ENCODE peak calls at places on chromosomes 7 and 10, in six cellular contexts. L is foreskin fibroblast, O is ascending aorta, N is OCI-LY7, U is progenitor cell of endocrine pancreas, E is pancreas. B is an unnamed sample.

GRCh38 chr10:31927597-31928530 is 767 bp downstream of the ARHGAP12 start:
- DNase-seq in O (peak; percentile 76), L (peak; percentile 38), E (peak; percentile 64), U (peak; percentile 49), N (peak; percentile 73), B (peak; percentile 74)

GRCh38 chr7:36747969-36748574 is 23.8 kb upstream of the AOAH start:
- DNase-seq in L (no peak), U (no peak), E (no peak), O (no peak), N (no peak), B (no peak)

GRCh38 chr7:123096434-123096833 is 100.9 kb upstream of the TAS2R16 start:
- DNase-seq in N (no peak), U (no peak), O (no peak), E (no peak), L (no peak), B (no peak)

GRCh38 chr10:21171936-21172773 is 275.0 kb upstream of the NEBL start:
- DNase-seq in U (no peak), L (no peak), E (no peak), N (no peak), O (no peak), B (no peak)

GRCh38 chr10:50470345-50470744 is 153.4 kb downstream of the SGMS1 start:
- DNase-seq in E (no peak), O (no peak), L (no peak), N (no peak), U (no peak), B (no peak)

GRCh38 chr7:2936891-2937580 is 92.9 kb upstream of the GNA12 start:
- DNase-seq in U (no peak), O (no peak), N (no peak), E (no peak), L (no peak), B (no peak)

GRCh38 chr10:14839305-14839695 is 1.2 kb downstream of the HSPA14 start:
- DNase-seq in N (peak; percentile 15), L (peak; percentile 4), E (no peak), O (no peak), U (no peak), B (peak; percentile 9)

GRCh38 chr10:14381475-14381874 is 50.8 kb upstream of the FRMD4A start:
- DNase-seq in N (no peak), U (no peak), E (no peak), L (no peak), O (no peak), B (no peak)

GRCh38 chr7:45647967-45648670 is 74.0 kb downstream of the ADCY1 start:
- DNase-seq in N (no peak), U (no peak), O (peak; percentile 60), L (no peak), E (no peak), B (no peak)

GRCh38 chr7:90686146-90686545 is 90.0 kb downstream of the CDK14 start:
- DNase-seq in N (no peak), O (no peak), U (no peak), E (no peak), L (no peak), B (no peak)

GRCh38 chr7:140196361-140197217 is 19.8 kb upstream of the KDM7A start:
- DNase-seq in L (no peak), N (no peak), U (no peak), O (peak; percentile 73), E (no peak), B (no peak)

GRCh38 chr10:21764790-21765189 is 230.8 kb downstream of the MLLT10 start:
- DNase-seq in U (no peak), E (no peak), N (no peak), L (no peak), O (no peak), B (no peak)

GRCh38 chr7:92808635-92809034 is 27.7 kb downstream of the CDK6 start:
- DNase-seq in E (no peak), O (no peak), U (no peak), L (no peak), N (no peak), B (no peak)

GRCh38 chr10:35640951-35641429 is 1.1 kb downstream of the FZD8 start:
- DNase-seq in N (peak; percentile 83), O (peak; percentile 78), L (peak; percentile 62), U (peak; percentile 49), E (peak; percentile 74), B (peak; percentile 68)

GRCh38 chr7:159061674-159062212 is 82.9 kb downstream of the VIPR2 start:
- DNase-seq in N (no peak), E (no peak), U (peak; percentile 44), L (no peak), O (no peak), B (peak; percentile 32)

GRCh38 chr7:102991540-102992214 is 78.9 kb downstream of the LRRC17 start:
- DNase-seq in U (no peak), L (peak; percentile 95), O (peak; percentile 84), N (no peak), E (no peak), B (no peak)

GRCh38 chr7:121107923-121108498 is 119.5 kb downstream of the CPED1 start:
- DNase-seq in U (no peak), E (no peak), N (peak; percentile 67), O (no peak), L (peak; percentile 45), B (peak; percentile 30)

GRCh38 chr10:49080965-49081364 is 34.4 kb downstream of the VSTM4 start:
- DNase-seq in O (no peak), U (no peak), L (no peak), N (no peak), E (no peak), B (no peak)

GRCh38 chr7:136050462-136050847 is 73.3 kb upstream of the MTPN start:
- DNase-seq in E (no peak), L (no peak), N (no peak), U (no peak), O (no peak), B (peak; percentile 25)

GRCh38 chr7:129074994-129075393 is 20.1 kb upstream of the TNPO3 start:
- DNase-seq in O (no peak), N (no peak), E (no peak), L (no peak), U (no peak), B (no peak)

GRCh38 chr7:142833174-142834027 is 21.5 kb upstream of the EPHB6 start:
- DNase-seq in U (no peak), L (no peak), E (no peak), O (no peak), N (no peak), B (no peak)

DNA sequence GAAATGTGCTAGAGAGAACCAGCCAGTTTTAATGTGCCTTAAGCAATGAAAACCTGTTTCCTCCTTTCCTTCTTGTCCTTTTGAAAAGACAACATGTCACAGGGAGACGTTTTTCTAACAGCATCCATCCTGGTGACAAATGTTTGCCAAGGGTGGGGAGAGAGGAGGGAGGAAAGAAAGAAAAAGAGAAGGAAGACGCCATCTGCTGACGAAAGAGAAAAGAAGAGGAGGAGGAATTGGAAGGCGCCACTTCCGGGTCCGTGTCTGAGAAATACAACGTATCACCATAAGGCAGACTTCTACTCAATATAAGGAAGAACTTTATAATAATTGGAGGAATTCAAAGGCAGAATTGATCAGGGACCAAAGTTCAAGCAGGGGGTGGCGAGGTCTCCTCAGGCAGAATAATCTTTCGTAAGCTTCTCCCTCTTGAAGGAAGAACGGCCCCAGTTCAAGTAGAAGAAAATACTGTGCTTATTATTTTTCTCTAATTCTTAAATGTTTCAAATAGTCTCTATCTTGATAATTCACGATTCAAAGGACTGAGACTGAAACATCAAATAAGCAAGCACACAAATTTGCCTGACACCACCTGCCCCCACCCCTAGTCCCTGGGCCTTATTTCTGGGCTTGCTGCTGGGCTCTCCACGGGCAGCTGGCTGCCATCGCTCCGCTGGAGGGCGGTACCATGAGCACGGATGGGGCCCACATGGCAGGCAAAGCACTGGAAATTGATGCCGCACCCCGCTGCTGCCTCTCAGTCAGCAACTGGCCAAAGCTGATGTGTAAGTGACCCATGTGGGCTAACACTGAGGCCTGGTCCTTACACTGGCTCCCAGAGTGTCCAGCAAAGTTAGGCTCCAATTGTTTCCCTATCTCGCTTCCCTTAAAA is 273.7 kb upstream of the KLF14 start:
- DNase-seq in N (peak; percentile 48), O (peak; percentile 79), U (no peak), E (no peak), L (peak; percentile 72), B (peak; percentile 41)
- TF ChIP-seq CTCF in N (peak; percentile 76), O (peak; percentile 46), U (peak; percentile 56), E (peak; percentile 8), L (peak; percentile 49), B (peak; percentile 48)

GRCh38 chr10:114349505-114350211 is 54.6 kb downstream of the AFAP1L2 start:
- DNase-seq in U (no peak), N (no peak), O (no peak), L (no peak), E (no peak), B (no peak)

GRCh38 chr10:114350751-114351150 is 53.6 kb downstream of the AFAP1L2 start:
- DNase-seq in N (no peak), L (no peak), E (no peak), O (no peak), U (no peak), B (peak; percentile 33)

GRCh38 chr10:114356786-114357588 is 47.3 kb downstream of the AFAP1L2 start:
- DNase-seq in E (no peak), L (peak; percentile 5), N (no peak), O (no peak), U (no peak), B (no peak)

GRCh38 chr10:114353383-114353782 is 50.9 kb downstream of the AFAP1L2 start:
- DNase-seq in L (no peak), N (no peak), U (no peak), O (no peak), E (no peak), B (no peak)

DNA sequence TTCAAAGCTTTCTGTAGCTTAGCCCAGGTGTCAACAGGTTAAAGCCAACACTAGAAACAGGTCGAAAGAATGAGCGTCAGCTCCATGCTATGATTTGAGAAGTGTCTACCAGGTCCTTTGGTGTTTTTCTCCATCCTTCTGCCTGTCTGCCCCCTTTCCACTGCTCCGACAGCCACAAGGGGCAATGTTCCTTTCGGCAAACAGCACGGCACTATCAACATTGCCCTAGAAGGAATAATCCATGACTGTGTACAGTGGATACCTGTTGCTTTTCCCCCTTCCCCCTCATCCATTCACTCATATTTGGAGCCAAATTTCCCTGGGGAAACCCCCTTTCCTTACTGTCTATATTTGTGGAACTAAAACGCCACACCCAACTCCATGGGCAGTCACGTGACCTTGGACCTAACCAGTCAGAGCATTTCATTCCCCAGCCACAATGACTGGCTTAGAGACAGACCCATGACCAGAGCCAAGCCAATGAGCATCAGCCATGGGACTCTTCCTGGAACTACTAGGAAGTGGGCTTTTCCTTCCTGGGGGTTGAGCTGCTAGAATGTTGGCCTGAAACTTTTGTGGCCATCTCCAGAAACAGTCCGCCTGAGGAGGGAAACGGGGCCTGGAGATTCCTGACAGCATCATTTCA is 51.5 kb downstream of the AFAP1L2 start:
- DNase-seq in O (no peak), E (no peak), N (peak; percentile 16), U (no peak), L (no peak), B (no peak)
- TF ChIP-seq CTCF in O (no peak), E (no peak), N (no peak), U (no peak), L (no peak), B (no peak)

GRCh38 chr7:157875230-157876179 is 538.7 kb downstream of the DNAJB6 start:
- DNase-seq in N (peak; percentile 11), O (no peak), L (no peak), U (peak; percentile 42), E (no peak), B (peak; percentile 72)
- TF ChIP-seq CTCF in N (peak; percentile 77), O (no peak), L (no peak), U (peak; percentile 80), E (peak; percentile 22), B (peak; percentile 81)

DNA sequence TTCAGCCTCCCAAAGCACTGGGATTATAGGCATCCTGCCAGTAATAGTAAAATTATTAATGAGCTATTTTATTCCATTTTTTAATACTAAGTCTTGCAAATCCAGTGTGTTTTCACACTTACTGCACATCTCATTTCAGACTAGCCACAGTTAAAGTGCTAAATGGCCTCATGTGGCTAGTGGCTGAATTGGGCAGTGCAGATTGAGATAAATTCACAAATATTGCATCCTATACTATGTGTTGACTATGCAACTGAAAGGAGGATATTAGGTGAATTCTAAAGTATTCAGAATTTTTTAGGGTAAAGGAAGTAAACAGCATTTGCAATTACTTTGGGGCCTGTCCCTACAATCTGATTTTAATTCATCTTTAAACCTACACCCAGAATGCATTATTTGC is 10.2 kb downstream of the APBB1IP start:
- DNase-seq in O (no peak), N (peak; percentile 51), L (no peak), E (no peak), U (no peak), B (no peak)
- TF ChIP-seq CTCF in O (no peak), N (no peak), L (no peak), E (no peak), U (peak; percentile 17), B (no peak)